ENCODE peak calls at places on chromosomes 7 and 10, in seven cellular contexts. One of them, this sample, is unnamed.

GRCh38 chr10:28302012-28302667 is 724 bp downstream of the MPP7 start:
- DNase-seq in bronchial epithelial cell: peak
- DNase-seq in A549: peak
- DNase-seq in neural progenitor cell: peak
- DNase-seq in ovary: peak
- DNase-seq in endothelial cell: no peak
- DNase-seq in mesothelial cell of epicardium: peak
- DNase-seq in this sample: no peak

GRCh38 chr7:6558837-6559236 is 7.6 kb upstream of the GRID2IP start:
- DNase-seq in bronchial epithelial cell: peak
- DNase-seq in A549: peak
- DNase-seq in neural progenitor cell: peak
- DNase-seq in ovary: no peak
- DNase-seq in endothelial cell: peak
- DNase-seq in mesothelial cell of epicardium: no peak
- DNase-seq in this sample: no peak

GRCh38 chr10:132555648-132556575 is 18.3 kb downstream of the INPP5A start:
- DNase-seq in bronchial epithelial cell: no peak
- DNase-seq in A549: no peak
- DNase-seq in neural progenitor cell: no peak
- DNase-seq in ovary: peak
- DNase-seq in endothelial cell: no peak
- DNase-seq in mesothelial cell of epicardium: peak
- DNase-seq in this sample: no peak

GRCh38 chr7:127904706-127905056 is 126.6 kb downstream of the LRRC4 start:
- DNase-seq in bronchial epithelial cell: peak
- DNase-seq in A549: no peak
- DNase-seq in neural progenitor cell: no peak
- DNase-seq in ovary: no peak
- DNase-seq in endothelial cell: no peak
- DNase-seq in mesothelial cell of epicardium: no peak
- DNase-seq in this sample: no peak

GRCh38 chr10:13518076-13518692 is 10.6 kb downstream of the BEND7 start:
- DNase-seq in bronchial epithelial cell: no peak
- DNase-seq in A549: no peak
- DNase-seq in neural progenitor cell: peak
- DNase-seq in ovary: no peak
- DNase-seq in endothelial cell: peak
- DNase-seq in mesothelial cell of epicardium: no peak
- DNase-seq in this sample: no peak

GRCh38 chr10:88028654-88029053 is 165.2 kb downstream of the PTEN start:
- DNase-seq in bronchial epithelial cell: no peak
- DNase-seq in A549: no peak
- DNase-seq in neural progenitor cell: no peak
- DNase-seq in ovary: no peak
- DNase-seq in endothelial cell: no peak
- DNase-seq in mesothelial cell of epicardium: no peak
- DNase-seq in this sample: no peak

GRCh38 chr7:55448526-55448925 is 83.4 kb downstream of the LANCL2 start:
- DNase-seq in bronchial epithelial cell: no peak
- DNase-seq in A549: no peak
- DNase-seq in neural progenitor cell: no peak
- DNase-seq in ovary: no peak
- DNase-seq in endothelial cell: no peak
- DNase-seq in mesothelial cell of epicardium: no peak
- DNase-seq in this sample: no peak

GRCh38 chr7:157667731-157668130 is 330.9 kb downstream of the DNAJB6 start:
- DNase-seq in bronchial epithelial cell: no peak
- DNase-seq in A549: no peak
- DNase-seq in neural progenitor cell: no peak
- DNase-seq in ovary: no peak
- DNase-seq in endothelial cell: no peak
- DNase-seq in mesothelial cell of epicardium: no peak
- DNase-seq in this sample: no peak

GRCh38 chr10:118840071-118840775 is 85.5 kb upstream of the CACUL1 start:
- DNase-seq in bronchial epithelial cell: peak
- DNase-seq in A549: no peak
- DNase-seq in neural progenitor cell: no peak
- DNase-seq in ovary: no peak
- DNase-seq in endothelial cell: no peak
- DNase-seq in mesothelial cell of epicardium: no peak
- DNase-seq in this sample: no peak

GRCh38 chr10:127977368-127978009 is 70.6 kb downstream of the PTPRE start:
- DNase-seq in bronchial epithelial cell: peak
- DNase-seq in A549: no peak
- DNase-seq in neural progenitor cell: no peak
- DNase-seq in ovary: peak
- DNase-seq in endothelial cell: peak
- DNase-seq in mesothelial cell of epicardium: no peak
- DNase-seq in this sample: peak

GRCh38 chr7:105017263-105018051 is 3.5 kb downstream of the KMT2E start:
- DNase-seq in bronchial epithelial cell: no peak
- DNase-seq in A549: no peak
- DNase-seq in neural progenitor cell: no peak
- DNase-seq in ovary: no peak
- DNase-seq in endothelial cell: no peak
- DNase-seq in mesothelial cell of epicardium: no peak
- DNase-seq in this sample: no peak

GRCh38 chr10:84715911-84716310 is 387.5 kb downstream of the CCSER2 start:
- DNase-seq in bronchial epithelial cell: peak
- DNase-seq in A549: peak
- DNase-seq in neural progenitor cell: peak
- DNase-seq in ovary: no peak
- DNase-seq in endothelial cell: peak
- DNase-seq in mesothelial cell of epicardium: no peak
- DNase-seq in this sample: no peak

GRCh38 chr10:34156781-34157425 is 658.2 kb downstream of the PARD3 start:
- DNase-seq in bronchial epithelial cell: peak
- DNase-seq in A549: peak
- DNase-seq in neural progenitor cell: no peak
- DNase-seq in ovary: no peak
- DNase-seq in endothelial cell: no peak
- DNase-seq in mesothelial cell of epicardium: no peak
- DNase-seq in this sample: no peak
- TF ChIP-seq CTCF in bronchial epithelial cell: peak
- TF ChIP-seq CTCF in A549: no peak
- TF ChIP-seq CTCF in neural progenitor cell: no peak
- TF ChIP-seq CTCF in ovary: no peak
- TF ChIP-seq CTCF in endothelial cell: no peak
- TF ChIP-seq CTCF in mesothelial cell of epicardium: no peak
- TF ChIP-seq CTCF in this sample: no peak

GRCh38 chr7:91946549-91946948 is 5.9 kb downstream of the AKAP9 start:
- DNase-seq in bronchial epithelial cell: no peak
- DNase-seq in A549: no peak
- DNase-seq in neural progenitor cell: no peak
- DNase-seq in ovary: no peak
- DNase-seq in endothelial cell: no peak
- DNase-seq in mesothelial cell of epicardium: no peak
- DNase-seq in this sample: no peak

GRCh38 chr7:91947948-91948347 is 7.3 kb downstream of the AKAP9 start:
- DNase-seq in bronchial epithelial cell: no peak
- DNase-seq in A549: no peak
- DNase-seq in neural progenitor cell: no peak
- DNase-seq in ovary: no peak
- DNase-seq in endothelial cell: no peak
- DNase-seq in mesothelial cell of epicardium: no peak
- DNase-seq in this sample: no peak

GRCh38 chr7:91942312-91942711 is 1.6 kb downstream of the AKAP9 start:
- DNase-seq in bronchial epithelial cell: no peak
- DNase-seq in A549: no peak
- DNase-seq in neural progenitor cell: no peak
- DNase-seq in ovary: no peak
- DNase-seq in endothelial cell: no peak
- DNase-seq in mesothelial cell of epicardium: no peak
- DNase-seq in this sample: no peak

GRCh38 chr7:91949221-91950009 is 8.8 kb downstream of the AKAP9 start:
- DNase-seq in bronchial epithelial cell: peak
- DNase-seq in A549: no peak
- DNase-seq in neural progenitor cell: no peak
- DNase-seq in ovary: no peak
- DNase-seq in endothelial cell: no peak
- DNase-seq in mesothelial cell of epicardium: no peak
- DNase-seq in this sample: no peak

DNA sequence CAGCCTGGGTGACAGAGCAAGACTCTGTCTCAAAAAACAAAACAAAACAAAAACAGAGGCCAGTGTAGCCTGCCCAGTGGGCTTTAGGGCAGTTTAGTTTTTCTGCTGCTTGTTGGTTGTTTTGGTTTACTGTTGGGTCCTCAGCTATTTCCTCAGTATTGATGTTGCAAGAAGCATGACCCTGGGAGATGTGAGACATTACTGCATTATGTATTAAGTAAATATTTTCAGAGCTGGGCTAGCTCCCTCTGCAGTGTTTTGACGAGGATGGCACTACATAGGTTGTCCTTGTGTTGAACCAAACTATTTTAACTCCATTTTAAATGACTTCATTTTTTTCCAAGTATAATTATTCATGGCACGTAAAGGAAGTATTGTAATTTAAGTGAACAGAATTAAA is 4.8 kb downstream of the AKAP9 start:
- DNase-seq in bronchial epithelial cell: peak
- DNase-seq in A549: peak
- DNase-seq in neural progenitor cell: no peak
- DNase-seq in ovary: peak
- DNase-seq in endothelial cell: no peak
- DNase-seq in mesothelial cell of epicardium: no peak
- DNase-seq in this sample: no peak
- TF ChIP-seq CTCF in bronchial epithelial cell: no peak
- TF ChIP-seq CTCF in A549: peak
- TF ChIP-seq CTCF in neural progenitor cell: no peak
- TF ChIP-seq CTCF in ovary: no peak
- TF ChIP-seq CTCF in endothelial cell: no peak
- TF ChIP-seq CTCF in mesothelial cell of epicardium: no peak
- TF ChIP-seq CTCF in this sample: no peak

DNA sequence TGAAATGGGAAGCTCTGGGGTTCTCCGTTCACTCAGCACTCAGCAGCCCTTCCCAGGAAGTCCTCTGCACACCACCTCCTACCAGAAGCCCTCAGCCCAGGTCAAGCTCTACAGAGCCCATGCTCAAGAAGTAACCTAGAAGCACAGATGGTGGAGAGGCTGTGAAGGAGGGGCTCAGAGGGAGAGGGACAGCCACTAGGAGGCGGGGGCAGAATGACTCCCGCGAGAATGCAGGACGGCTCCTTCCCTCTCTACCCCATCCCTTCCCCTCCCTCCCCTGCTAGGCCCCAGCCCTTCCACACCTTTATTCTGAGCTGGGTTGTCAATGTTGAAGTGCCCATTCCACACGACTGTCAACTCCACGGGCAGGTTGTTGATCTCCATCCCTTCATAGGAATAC is 373.2 kb downstream of the PLXNA4 start:
- DNase-seq in bronchial epithelial cell: no peak
- DNase-seq in A549: no peak
- DNase-seq in neural progenitor cell: no peak
- DNase-seq in ovary: no peak
- DNase-seq in endothelial cell: no peak
- DNase-seq in mesothelial cell of epicardium: no peak
- DNase-seq in this sample: no peak
- TF ChIP-seq CTCF in bronchial epithelial cell: no peak
- TF ChIP-seq CTCF in A549: no peak
- TF ChIP-seq CTCF in neural progenitor cell: no peak
- TF ChIP-seq CTCF in ovary: no peak
- TF ChIP-seq CTCF in endothelial cell: no peak
- TF ChIP-seq CTCF in mesothelial cell of epicardium: no peak
- TF ChIP-seq CTCF in this sample: no peak

GRCh38 chr7:1758859-1759521 is 88.9 kb downstream of the ELFN1 start:
- DNase-seq in bronchial epithelial cell: no peak
- DNase-seq in A549: no peak
- DNase-seq in neural progenitor cell: no peak
- DNase-seq in ovary: no peak
- DNase-seq in endothelial cell: no peak
- DNase-seq in mesothelial cell of epicardium: no peak
- DNase-seq in this sample: no peak
- TF ChIP-seq CTCF in bronchial epithelial cell: no peak
- TF ChIP-seq CTCF in A549: no peak
- TF ChIP-seq CTCF in neural progenitor cell: no peak
- TF ChIP-seq CTCF in ovary: no peak
- TF ChIP-seq CTCF in endothelial cell: no peak
- TF ChIP-seq CTCF in mesothelial cell of epicardium: no peak
- TF ChIP-seq CTCF in this sample: peak

GRCh38 chr7:44967571-44968446 is 11.0 kb downstream of the MYO1G start:
- DNase-seq in bronchial epithelial cell: no peak
- DNase-seq in A549: peak
- DNase-seq in neural progenitor cell: peak
- DNase-seq in ovary: no peak
- DNase-seq in endothelial cell: peak
- DNase-seq in mesothelial cell of epicardium: no peak
- DNase-seq in this sample: no peak
- TF ChIP-seq CTCF in bronchial epithelial cell: no peak
- TF ChIP-seq CTCF in A549: peak
- TF ChIP-seq CTCF in neural progenitor cell: peak
- TF ChIP-seq CTCF in ovary: no peak
- TF ChIP-seq CTCF in endothelial cell: no peak
- TF ChIP-seq CTCF in mesothelial cell of epicardium: no peak
- TF ChIP-seq CTCF in this sample: peak

GRCh38 chr7:130446285-130446684 is 5.5 kb upstream of the CEP41 start:
- DNase-seq in bronchial epithelial cell: no peak
- DNase-seq in A549: no peak
- DNase-seq in neural progenitor cell: no peak
- DNase-seq in ovary: no peak
- DNase-seq in endothelial cell: no peak
- DNase-seq in mesothelial cell of epicardium: no peak
- DNase-seq in this sample: no peak
- TF ChIP-seq CTCF in bronchial epithelial cell: no peak
- TF ChIP-seq CTCF in A549: no peak
- TF ChIP-seq CTCF in neural progenitor cell: no peak
- TF ChIP-seq CTCF in ovary: no peak
- TF ChIP-seq CTCF in endothelial cell: no peak
- TF ChIP-seq CTCF in mesothelial cell of epicardium: no peak
- TF ChIP-seq CTCF in this sample: no peak